ENCODE peak calls at places on chromosomes 6 and 20, in nine cellular contexts. One of them, this sample, is unnamed.

GRCh38 chr6:15608406-15608805 is 54.4 kb downstream of the DTNBP1 start:
- DNase-seq in mesendoderm: peak
- DNase-seq in renal cortical epithelial cell: peak
- DNase-seq in ELR: peak
- DNase-seq in AG04450: peak
- DNase-seq in stimulated activated CD4-positive, alpha-beta T cell treated with anti-CD3 and anti-CD28 coated beads, Interleukin-12 subunit alpha, Interleukin-12 subunit beta, amount 100 ng/mL, for 4 hours: no peak
- DNase-seq in neural crest cell: no peak
- DNase-seq in heart right ventricle: peak
- DNase-seq in HFFc6: peak
- DNase-seq in this sample: no peak

GRCh38 chr6:53803081-53803860 is 8.5 kb downstream of the LRRC1 start:
- DNase-seq in renal cortical epithelial cell: no peak
- DNase-seq in heart right ventricle: no peak
- DNase-seq in neural crest cell: no peak
- DNase-seq in AG04450: peak
- DNase-seq in stimulated activated CD4-positive, alpha-beta T cell treated with anti-CD3 and anti-CD28 coated beads, Interleukin-12 subunit alpha, Interleukin-12 subunit beta, amount 100 ng/mL, for 4 hours: no peak
- DNase-seq in ELR: peak
- DNase-seq in mesendoderm: no peak
- DNase-seq in HFFc6: peak
- DNase-seq in this sample: no peak

GRCh38 chr6:11149551-11149950 is 38.0 kb upstream of the ERVFRD-1 start:
- DNase-seq in mesendoderm: no peak
- DNase-seq in AG04450: no peak
- DNase-seq in renal cortical epithelial cell: no peak
- DNase-seq in heart right ventricle: no peak
- DNase-seq in HFFc6: no peak
- DNase-seq in ELR: no peak
- DNase-seq in stimulated activated CD4-positive, alpha-beta T cell treated with anti-CD3 and anti-CD28 coated beads, Interleukin-12 subunit alpha, Interleukin-12 subunit beta, amount 100 ng/mL, for 4 hours: no peak
- DNase-seq in neural crest cell: no peak
- DNase-seq in this sample: no peak

GRCh38 chr6:75144396-75144795 is 61.5 kb downstream of the COL12A1 start:
- DNase-seq in HFFc6: no peak
- DNase-seq in ELR: no peak
- DNase-seq in renal cortical epithelial cell: peak
- DNase-seq in neural crest cell: no peak
- DNase-seq in AG04450: no peak
- DNase-seq in stimulated activated CD4-positive, alpha-beta T cell treated with anti-CD3 and anti-CD28 coated beads, Interleukin-12 subunit alpha, Interleukin-12 subunit beta, amount 100 ng/mL, for 4 hours: no peak
- DNase-seq in mesendoderm: no peak
- DNase-seq in heart right ventricle: no peak
- DNase-seq in this sample: no peak

GRCh38 chr6:18493421-18493891 is 106.3 kb downstream of the RNF144B start:
- DNase-seq in renal cortical epithelial cell: peak
- DNase-seq in HFFc6: no peak
- DNase-seq in AG04450: no peak
- DNase-seq in stimulated activated CD4-positive, alpha-beta T cell treated with anti-CD3 and anti-CD28 coated beads, Interleukin-12 subunit alpha, Interleukin-12 subunit beta, amount 100 ng/mL, for 4 hours: no peak
- DNase-seq in mesendoderm: peak
- DNase-seq in neural crest cell: no peak
- DNase-seq in ELR: no peak
- DNase-seq in heart right ventricle: no peak
- DNase-seq in this sample: no peak

GRCh38 chr6:111361648-111362047 is 121.4 kb downstream of the REV3L start:
- DNase-seq in AG04450: peak
- DNase-seq in renal cortical epithelial cell: peak
- DNase-seq in ELR: peak
- DNase-seq in stimulated activated CD4-positive, alpha-beta T cell treated with anti-CD3 and anti-CD28 coated beads, Interleukin-12 subunit alpha, Interleukin-12 subunit beta, amount 100 ng/mL, for 4 hours: no peak
- DNase-seq in neural crest cell: peak
- DNase-seq in HFFc6: peak
- DNase-seq in mesendoderm: peak
- DNase-seq in heart right ventricle: peak
- DNase-seq in this sample: no peak

GRCh38 chr20:57701090-57701489 is 8.7 kb downstream of the PMEPA1 start:
- DNase-seq in AG04450: no peak
- DNase-seq in neural crest cell: no peak
- DNase-seq in stimulated activated CD4-positive, alpha-beta T cell treated with anti-CD3 and anti-CD28 coated beads, Interleukin-12 subunit alpha, Interleukin-12 subunit beta, amount 100 ng/mL, for 4 hours: no peak
- DNase-seq in mesendoderm: no peak
- DNase-seq in HFFc6: no peak
- DNase-seq in ELR: no peak
- DNase-seq in renal cortical epithelial cell: no peak
- DNase-seq in heart right ventricle: no peak
- DNase-seq in this sample: no peak

GRCh38 chr6:87183687-87184086 is 28.3 kb downstream of the ZNF292 start:
- DNase-seq in renal cortical epithelial cell: no peak
- DNase-seq in mesendoderm: no peak
- DNase-seq in ELR: peak
- DNase-seq in heart right ventricle: no peak
- DNase-seq in stimulated activated CD4-positive, alpha-beta T cell treated with anti-CD3 and anti-CD28 coated beads, Interleukin-12 subunit alpha, Interleukin-12 subunit beta, amount 100 ng/mL, for 4 hours: no peak
- DNase-seq in neural crest cell: no peak
- DNase-seq in AG04450: no peak
- DNase-seq in HFFc6: peak
- DNase-seq in this sample: no peak

GRCh38 chr6:124669713-124670480 is 292.3 kb upstream of the RNF217 start:
- DNase-seq in heart right ventricle: no peak
- DNase-seq in AG04450: no peak
- DNase-seq in ELR: no peak
- DNase-seq in neural crest cell: no peak
- DNase-seq in HFFc6: no peak
- DNase-seq in stimulated activated CD4-positive, alpha-beta T cell treated with anti-CD3 and anti-CD28 coated beads, Interleukin-12 subunit alpha, Interleukin-12 subunit beta, amount 100 ng/mL, for 4 hours: no peak
- DNase-seq in mesendoderm: no peak
- DNase-seq in renal cortical epithelial cell: no peak
- DNase-seq in this sample: no peak

GRCh38 chr20:52540489-52540888 is 348.9 kb upstream of the ZFP64 start:
- DNase-seq in stimulated activated CD4-positive, alpha-beta T cell treated with anti-CD3 and anti-CD28 coated beads, Interleukin-12 subunit alpha, Interleukin-12 subunit beta, amount 100 ng/mL, for 4 hours: no peak
- DNase-seq in mesendoderm: no peak
- DNase-seq in renal cortical epithelial cell: no peak
- DNase-seq in AG04450: no peak
- DNase-seq in neural crest cell: no peak
- DNase-seq in ELR: no peak
- DNase-seq in HFFc6: no peak
- DNase-seq in heart right ventricle: no peak
- DNase-seq in this sample: no peak

GRCh38 chr20:46128310-46129151 is 10.4 kb downstream of the CD40 start:
- DNase-seq in neural crest cell: peak
- DNase-seq in AG04450: no peak
- DNase-seq in HFFc6: no peak
- DNase-seq in renal cortical epithelial cell: no peak
- DNase-seq in mesendoderm: peak
- DNase-seq in stimulated activated CD4-positive, alpha-beta T cell treated with anti-CD3 and anti-CD28 coated beads, Interleukin-12 subunit alpha, Interleukin-12 subunit beta, amount 100 ng/mL, for 4 hours: no peak
- DNase-seq in heart right ventricle: peak
- DNase-seq in ELR: peak
- DNase-seq in this sample: no peak

This sample was measured in CMK.